ENCODE peak calls at places on chromosome 18, in seven cellular contexts. E is K562, S is GM12892, X is suprapubic skin, W is GM12891, P is sigmoid colon, D is spleen. K is an unnamed sample.

GRCh38 chr18:48442761-48443160 is 33.6 kb upstream of the ZBTB7C start:
- DNase-seq in E (no peak), S (no peak), X (no peak), W (no peak), P (no peak), D (no peak), K (no peak)

GRCh38 chr18:76708727-76709353 is 113.5 kb upstream of the ZNF236 start:
- DNase-seq in E (no peak), S (no peak), X (no peak), W (no peak), P (no peak), D (no peak), K (no peak)

GRCh38 chr18:43665239-43665788 is 388.0 kb upstream of the SYT4 start:
- DNase-seq in E (no peak), S (no peak), X (no peak), W (no peak), P (no peak), D (no peak), K (no peak)

GRCh38 chr18:29301048-29301447 is 1124.1 kb upstream of the CDH2 start:
- DNase-seq in E (no peak), S (no peak), X (no peak), W (no peak), P (no peak), D (no peak), K (no peak)

GRCh38 chr18:9760641-9761040 is 52.5 kb downstream of the RAB31 start:
- DNase-seq in E (no peak), S (no peak), X (no peak), W (no peak), P (no peak), D (no peak), K (peak)

GRCh38 chr18:21851327-21851961 is 110.9 kb downstream of the MIB1 start:
- DNase-seq in E (no peak), S (no peak), X (no peak), W (no peak), P (no peak), D (no peak), K (no peak)

GRCh38 chr18:3321133-3321812 is 59.3 kb downstream of the MYL12B start:
- DNase-seq in E (no peak), S (no peak), X (no peak), W (no peak), P (no peak), D (no peak), K (no peak)

GRCh38 chr18:52499646-52500045 is 159.6 kb downstream of the DCC start:
- DNase-seq in E (no peak), S (no peak), X (no peak), W (no peak), P (no peak), D (no peak), K (no peak)

GRCh38 chr18:66900837-66901236 is 296.9 kb upstream of the CDH19 start:
- DNase-seq in E (no peak), S (no peak), X (no peak), W (no peak), P (no peak), D (no peak), K (no peak)

GRCh38 chr18:76528477-76529432 is 33.7 kb upstream of the ZNF516 start:
- DNase-seq in E (no peak), S (no peak), X (no peak), W (no peak), P (peak), D (peak), K (no peak)

GRCh38 chr18:21741511-21742322 is 1.1 kb downstream of the MIB1 start:
- DNase-seq in E (no peak), S (no peak), X (peak), W (no peak), P (peak), D (no peak), K (no peak)

GRCh38 chr18:9724797-9725196 is 16.7 kb downstream of the RAB31 start:
- DNase-seq in E (no peak), S (no peak), X (peak), W (no peak), P (no peak), D (no peak), K (no peak)

GRCh38 chr18:812123-812672 is at the start of gene YES1:
- DNase-seq in E (peak), S (peak), X (no peak), W (peak), P (peak), D (peak), K (no peak)

GRCh38 chr18:12305930-12306629 is 2.0 kb upstream of the TUBB6 start:
- DNase-seq in E (no peak), S (no peak), X (peak), W (no peak), P (no peak), D (peak), K (no peak)

GRCh38 chr18:12307871-12308385 is at the start of gene TUBB6:
- DNase-seq in E (peak), S (peak), X (peak), W (peak), P (peak), D (peak), K (no peak)

GRCh38 chr18:12306752-12307151 is 1.3 kb upstream of the TUBB6 start:
- DNase-seq in E (no peak), S (no peak), X (peak), W (no peak), P (no peak), D (no peak), K (no peak)

GRCh38 chr18:12308386-12309100 is 502 bp downstream of the TUBB6 start:
- DNase-seq in E (peak), S (peak), X (peak), W (peak), P (peak), D (peak), K (peak)

DNA sequence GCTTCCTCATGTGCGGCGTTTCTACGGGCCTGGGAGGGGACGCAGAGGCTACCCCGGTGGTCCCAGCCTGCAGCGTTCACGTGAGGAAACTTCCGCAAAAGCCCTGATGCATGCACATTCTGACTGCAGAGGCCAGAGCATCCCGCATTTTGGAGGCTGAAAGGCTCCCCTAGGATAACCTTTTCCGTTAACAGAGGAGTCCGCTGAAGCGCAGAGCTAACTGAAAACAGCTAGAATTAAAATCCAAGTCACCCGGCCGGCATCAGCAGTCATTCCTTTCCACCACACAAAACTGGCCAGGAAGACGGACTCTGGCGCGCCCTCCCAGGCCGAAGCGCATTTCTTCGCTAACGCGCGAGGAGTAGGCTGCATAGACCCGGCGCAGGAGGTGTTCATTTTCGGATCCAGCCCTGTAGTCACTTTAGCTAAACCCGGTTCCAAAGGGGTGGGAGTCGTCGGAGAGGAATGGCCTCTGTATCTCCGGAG is 747 bp upstream of the TUBB6 start:
- DNase-seq in E (no peak), S (no peak), X (peak), W (no peak), P (peak), D (peak), K (no peak)
- TF ChIP-seq POLR2AphosphoS5 in E (no peak), S (no peak), X (no peak), W (no peak), P (no peak), D (no peak), K (peak)

GRCh38 chr18:50281295-50281971 is at the start of gene MBD1:
- DNase-seq in E (peak), S (peak), X (peak), W (peak), P (peak), D (peak), K (peak)
- TF ChIP-seq POLR2A in E (peak), S (peak), X (no peak), W (peak), P (peak), D (no peak), K (peak)

DNA sequence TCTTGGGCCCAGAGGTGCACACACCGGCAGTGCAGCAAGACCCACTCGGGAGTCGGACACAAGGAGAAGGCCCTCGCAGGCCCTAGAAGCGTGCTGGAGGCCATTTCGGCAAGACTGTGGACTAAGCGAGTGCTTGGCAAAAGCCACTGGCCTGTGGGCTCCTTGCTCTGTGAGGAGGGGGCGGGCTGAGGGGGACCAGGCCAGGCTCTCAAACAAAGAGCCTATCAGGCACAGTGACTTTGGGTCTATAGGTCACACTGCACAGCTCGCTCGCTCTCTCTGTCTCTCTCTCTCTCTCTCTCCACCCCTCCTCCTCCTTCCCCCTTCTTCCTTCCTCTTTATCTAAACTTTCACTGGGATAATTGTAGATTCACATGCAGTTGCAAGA is 23.6 kb upstream of the ZCCHC2 start:
- DNase-seq in E (no peak), S (no peak), X (no peak), W (no peak), P (no peak), D (no peak), K (no peak)
- TF ChIP-seq POLR2AphosphoS5 in E (no peak), S (no peak), X (no peak), W (no peak), P (no peak), D (no peak), K (no peak)

DNA sequence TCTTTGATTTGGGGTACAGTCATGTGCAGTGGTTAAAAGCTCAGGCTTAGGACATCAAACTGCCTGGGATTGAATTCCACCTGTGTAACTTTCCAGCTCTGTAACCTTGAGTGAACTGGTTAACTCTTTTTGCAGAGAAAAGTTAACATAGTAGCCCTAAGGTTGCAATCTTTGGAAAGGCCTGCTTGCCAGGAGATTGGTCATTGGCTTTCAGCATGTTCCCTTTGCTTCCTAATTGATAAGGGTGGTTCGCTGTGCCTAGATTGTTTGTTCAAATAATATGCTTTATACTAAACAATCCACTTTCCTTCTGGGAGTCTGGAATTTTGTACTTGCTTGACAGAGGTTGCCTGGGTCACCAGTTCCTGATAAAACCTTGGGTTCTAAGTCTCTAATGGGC is 86.8 kb downstream of the PIK3C3 start:
- DNase-seq in E (no peak), S (no peak), X (no peak), W (no peak), P (no peak), D (no peak), K (no peak)
- TF ChIP-seq POLR2A in E (no peak), S (no peak), X (no peak), W (no peak), P (no peak), D (no peak), K (no peak)

GRCh38 chr18:49858309-49859005 is 45.1 kb upstream of the ACAA2 start:
- DNase-seq in E (peak), S (peak), X (no peak), W (peak), P (peak), D (no peak), K (no peak)
- TF ChIP-seq POLR2AphosphoS5 in E (no peak), S (no peak), X (no peak), W (no peak), P (no peak), D (no peak), K (no peak)

DNA sequence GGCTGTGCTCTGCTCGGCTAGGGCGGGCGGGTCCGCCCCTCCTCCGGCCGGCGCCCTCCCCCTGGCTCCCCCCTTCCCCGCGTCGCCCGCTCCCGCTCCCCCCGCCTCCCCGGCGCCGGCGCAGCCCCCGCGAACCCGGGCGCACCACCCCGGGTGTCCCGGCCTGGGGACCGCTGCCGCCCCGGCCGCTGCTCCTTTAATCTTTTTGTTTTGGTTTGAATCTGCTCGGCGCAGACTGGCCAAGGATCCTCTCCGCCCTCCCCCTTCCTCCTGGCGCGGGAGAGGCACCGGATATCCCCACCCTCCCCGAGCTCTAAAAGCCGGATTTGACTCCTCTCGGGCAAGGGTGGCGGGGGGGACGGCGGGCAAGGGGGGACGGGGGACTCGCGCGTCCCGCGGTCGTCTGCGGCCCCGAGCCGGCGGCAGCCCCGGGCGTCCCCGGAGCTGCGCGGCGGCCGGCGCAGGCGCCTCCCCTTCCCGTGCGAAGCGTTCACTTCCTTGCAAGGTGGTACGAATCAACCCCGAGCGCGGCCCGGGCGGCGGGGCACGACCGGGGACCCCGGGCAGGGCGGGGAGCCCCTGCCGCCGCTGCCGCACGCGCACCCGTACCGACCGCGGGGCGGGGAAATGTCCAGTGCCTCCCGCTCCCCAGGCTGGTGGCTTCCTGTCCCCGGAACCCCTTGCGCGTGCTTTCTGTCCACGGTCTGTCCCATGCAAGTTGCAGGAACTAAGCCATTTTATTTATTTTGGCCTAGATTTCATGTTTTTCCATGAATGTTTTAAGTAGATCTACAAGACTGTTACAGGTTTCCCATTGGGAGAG is at the start of gene PTGR3:
- DNase-seq in E (peak), S (peak), X (peak), W (peak), P (peak), D (peak), K (peak)
- TF ChIP-seq POLR2A in E (no peak), S (peak), X (no peak), W (peak), P (no peak), D (no peak), K (no peak)